ENCODE peak calls at places on chromosomes 5 and 9, in eight cellular contexts. L, I, A, R, P, Y, B and F are unnamed samples. For H3K27me3 and H3K4me1, the result is how much of the 10 kb centered on the place peaks cover.

GRCh38 chr9:38114905-38115304 is 45.9 kb upstream of the SHB start:
- DNase-seq in P (no peak), Y (no peak), A (no peak), I (no peak), L (no peak), R (no peak), B (no peak), F (no peak)

GRCh38 chr9:8599937-8600336 is 800.4 kb upstream of the DMAC1 start:
- DNase-seq in P (no peak), I (no peak), Y (no peak), R (no peak), A (no peak), L (no peak), B (no peak), F (no peak)

GRCh38 chr9:93082841-93083411 is 13.1 kb upstream of the CARD19 start:
- DNase-seq in I (no peak), P (peak), B (no peak), Y (no peak), A (no peak), L (peak), R (no peak), F (peak)

GRCh38 chr9:109865521-109865920 is 85.5 kb downstream of the PALM2AKAP2 start:
- DNase-seq in B (no peak), Y (no peak), A (no peak), L (no peak), I (no peak), R (no peak), P (no peak), F (no peak)

GRCh38 chr9:135978650-135979461 is 17.7 kb upstream of the UBAC1 start:
- DNase-seq in I (peak), L (no peak), P (no peak), A (no peak), R (no peak), B (no peak), Y (no peak), F (no peak)

GRCh38 chr5:375921-376871 is 54.7 kb downstream of the AHRR start:
- DNase-seq in R (peak), Y (no peak), B (no peak), I (no peak), A (no peak), L (peak), P (no peak), F (no peak)

GRCh38 chr9:86471501-86471900 is 117.3 kb upstream of the TUT7 start:
- DNase-seq in Y (no peak), A (no peak), R (no peak), I (no peak), L (no peak), B (no peak), P (no peak), F (no peak)

GRCh38 chr9:935348-935965 is 41.0 kb upstream of the DMRT3 start:
- DNase-seq in L (no peak), B (no peak), I (no peak), R (no peak), P (no peak), Y (peak), A (no peak), F (peak)

GRCh38 chr5:173916233-173916632 is 28.1 kb downstream of the CPEB4 start:
- DNase-seq in B (no peak), Y (no peak), A (no peak), R (no peak), I (no peak), P (no peak), L (no peak), F (no peak)

GRCh38 chr5:124677376-124677998 is 69.0 kb downstream of the ZNF608 start:
- DNase-seq in A (no peak), Y (no peak), P (no peak), L (no peak), B (no peak), R (no peak), I (no peak), F (peak)

GRCh38 chr9:132408521-132408920 is 1.5 kb upstream of the CFAP77 start:
- DNase-seq in A (no peak), I (no peak), Y (no peak), P (no peak), R (no peak), L (no peak), B (no peak), F (no peak)

GRCh38 chr9:137452761-137453642 is 6.1 kb downstream of the NSMF start:
- DNase-seq in L (peak), R (peak), Y (no peak), A (peak), B (peak), I (no peak), P (peak), F (no peak)

GRCh38 chr5:159097461-159098284 is 2.0 kb downstream of the EBF1 start:
- DNase-seq in B (peak), L (peak), R (no peak), Y (no peak), I (no peak), P (no peak), A (no peak), F (no peak)

GRCh38 chr5:65928341-65928752 is 2.0 kb downstream of the ERBIN start:
- DNase-seq in Y (no peak), B (no peak), I (no peak), A (no peak), R (no peak), P (no peak), L (no peak), F (no peak)

GRCh38 chr5:92838253-92838652 is 742.8 kb downstream of the NR2F1-AS1 start:
- DNase-seq in B (no peak), Y (no peak), R (no peak), I (no peak), A (no peak), P (no peak), L (no peak), F (no peak)

GRCh38 chr5:17282283-17283120 is 65.1 kb downstream of the BASP1 start:
- DNase-seq in I (no peak), R (peak), A (no peak), B (no peak), Y (no peak), L (no peak), P (no peak), F (no peak)

GRCh38 chr5:125485003-125485641 is 738.7 kb upstream of the ZNF608 start:
- DNase-seq in A (peak), L (peak), B (no peak), P (peak), Y (peak), I (no peak), R (peak), F (peak)

GRCh38 chr9:14097215-14097614 is 216.7 kb downstream of the NFIB start:
- DNase-seq in R (no peak), Y (no peak), B (no peak), P (no peak), L (no peak), I (no peak), A (no peak), F (no peak)

GRCh38 chr9:132857031-132857430 is 21.1 kb downstream of the AK8 start:
- DNase-seq in B (peak), L (peak), I (no peak), A (no peak), Y (peak), R (peak), P (peak), F (peak)

GRCh38 chr9:125861405-125862063 is 114.4 kb downstream of the PBX3 start:
- DNase-seq in A (no peak), P (no peak), R (no peak), Y (no peak), L (no peak), I (no peak), B (no peak), F (no peak)

GRCh38 chr5:159917919-159918487 is 1.7 kb downstream of the ADRA1B start:
- DNase-seq in L (no peak), R (no peak), I (no peak), Y (no peak), B (no peak), P (no peak), A (no peak), F (no peak)

GRCh38 chr5:65722575-65723424 is 795 bp downstream of the NLN start:
- DNase-seq in P (peak), I (no peak), R (no peak), B (no peak), Y (peak), L (peak), A (no peak), F (peak)

GRCh38 chr5:132947661-132948060 is 15.8 kb downstream of the AFF4 start:
- DNase-seq in A (no peak), L (no peak), B (no peak), I (no peak), R (no peak), P (no peak), Y (no peak), F (no peak)

GRCh38 chr9:95399261-95399660 is 81.8 kb upstream of the FANCC start:
- DNase-seq in A (no peak), R (no peak), B (no peak), P (no peak), L (no peak), Y (no peak), I (no peak), F (no peak)

GRCh38 chr5:151155149-151155776 is 2.3 kb downstream of the ANXA6 start:
- DNase-seq in B (no peak), A (no peak), I (peak), P (no peak), L (no peak), R (peak), Y (no peak), F (no peak)

GRCh38 chr9:71678999-71679398 is 89.3 kb downstream of the CEMIP2 start:
- DNase-seq in A (no peak), B (no peak), Y (no peak), L (no peak), P (no peak), I (no peak), R (no peak), F (no peak)

GRCh38 chr9:27131731-27132130 is 22.7 kb downstream of the TEK start:
- DNase-seq in I (no peak), R (no peak), L (no peak), B (no peak), A (no peak), Y (no peak), P (no peak), F (no peak)

GRCh38 chr5:121968910-121969607 is 7.3 kb downstream of the SRFBP1 start:
- DNase-seq in I (no peak), Y (no peak), L (peak), B (no peak), P (no peak), R (no peak), A (no peak), F (no peak)

GRCh38 chr5:149211566-149211965 is 60.1 kb upstream of the AFAP1L1 start:
- DNase-seq in R (no peak), B (no peak), I (no peak), Y (no peak), A (no peak), P (no peak), L (no peak), F (no peak)

GRCh38 chr9:105694320-105694847 is at the start of gene TMEM38B:
- DNase-seq in L (peak), I (peak), A (peak), Y (peak), P (peak), R (peak), B (peak), F (peak)

GRCh38 chr9:124720429-124721108 is 50.5 kb downstream of the NR6A1 start:
- DNase-seq in A (no peak), Y (no peak), P (no peak), B (no peak), L (no peak), I (no peak), R (no peak), F (no peak)
- H3K27ac ChIP-seq in A (no peak), Y (no peak), P (no peak), B (no peak), L (no peak), I (no peak), R (no peak), F (peak)

DNA sequence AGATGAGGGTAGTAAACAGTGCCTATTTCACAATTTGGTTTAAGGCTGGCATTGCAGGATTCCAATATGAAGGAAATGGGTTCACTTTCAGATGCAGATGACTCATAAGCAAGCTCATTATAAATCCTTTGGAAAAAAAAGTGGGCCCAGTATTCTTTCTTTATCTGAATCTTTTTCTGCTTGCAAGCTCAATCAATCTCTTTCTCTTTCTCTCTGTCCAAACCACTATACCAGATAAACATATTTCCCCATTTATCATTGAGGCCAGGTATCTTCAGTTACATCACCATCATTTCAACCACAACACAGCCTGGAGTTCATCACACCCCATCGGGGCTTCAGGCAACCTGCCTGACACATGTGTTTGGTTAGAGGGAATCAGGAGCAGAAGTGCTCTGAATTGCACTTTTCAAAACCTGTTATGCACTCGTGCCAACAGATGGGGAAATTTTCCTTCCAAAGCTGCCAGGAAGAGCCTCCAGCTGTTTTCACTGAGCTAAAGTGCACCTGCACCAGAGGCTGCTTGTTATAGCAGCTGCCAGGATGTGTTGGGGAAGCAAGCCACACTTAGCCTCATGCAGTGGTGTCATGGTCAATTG is 30.0 kb upstream of the MAMDC2 start:
- DNase-seq in R (no peak), L (no peak), A (no peak), B (no peak), Y (no peak), P (no peak), I (no peak), F (no peak)
- H3K27me3 ChIP-seq in R (under half), L (under half), A (under half), B (under half), Y (under half), P (under half), I (under half), F (under half)

DNA sequence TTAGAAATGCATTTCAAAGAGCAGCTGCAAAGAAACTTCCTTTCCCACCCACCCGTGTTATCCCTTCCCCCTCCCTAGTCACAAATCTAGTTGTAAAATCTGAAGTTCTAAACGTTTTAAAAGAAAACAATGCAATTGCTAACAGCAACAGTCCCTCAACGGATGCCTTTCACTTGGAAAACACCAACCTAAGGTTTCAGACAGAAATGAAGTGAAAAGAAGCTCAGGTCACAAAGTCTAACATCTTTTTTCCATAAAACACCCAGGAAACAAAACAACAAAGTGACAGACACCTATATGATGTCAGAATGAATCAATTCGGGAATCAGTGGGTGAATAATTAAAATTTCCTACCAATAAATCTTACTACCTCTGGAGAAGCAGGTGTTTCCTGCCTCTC is 100.3 kb downstream of the FBXW11 start:
- DNase-seq in A (no peak), Y (no peak), B (no peak), I (no peak), P (no peak), R (no peak), L (no peak), F (no peak)
- H3K4me1 ChIP-seq in A (under half), Y (under half), B (under half), I (under half), P (under half), R (under half), L (under half), F (under half)

DNA sequence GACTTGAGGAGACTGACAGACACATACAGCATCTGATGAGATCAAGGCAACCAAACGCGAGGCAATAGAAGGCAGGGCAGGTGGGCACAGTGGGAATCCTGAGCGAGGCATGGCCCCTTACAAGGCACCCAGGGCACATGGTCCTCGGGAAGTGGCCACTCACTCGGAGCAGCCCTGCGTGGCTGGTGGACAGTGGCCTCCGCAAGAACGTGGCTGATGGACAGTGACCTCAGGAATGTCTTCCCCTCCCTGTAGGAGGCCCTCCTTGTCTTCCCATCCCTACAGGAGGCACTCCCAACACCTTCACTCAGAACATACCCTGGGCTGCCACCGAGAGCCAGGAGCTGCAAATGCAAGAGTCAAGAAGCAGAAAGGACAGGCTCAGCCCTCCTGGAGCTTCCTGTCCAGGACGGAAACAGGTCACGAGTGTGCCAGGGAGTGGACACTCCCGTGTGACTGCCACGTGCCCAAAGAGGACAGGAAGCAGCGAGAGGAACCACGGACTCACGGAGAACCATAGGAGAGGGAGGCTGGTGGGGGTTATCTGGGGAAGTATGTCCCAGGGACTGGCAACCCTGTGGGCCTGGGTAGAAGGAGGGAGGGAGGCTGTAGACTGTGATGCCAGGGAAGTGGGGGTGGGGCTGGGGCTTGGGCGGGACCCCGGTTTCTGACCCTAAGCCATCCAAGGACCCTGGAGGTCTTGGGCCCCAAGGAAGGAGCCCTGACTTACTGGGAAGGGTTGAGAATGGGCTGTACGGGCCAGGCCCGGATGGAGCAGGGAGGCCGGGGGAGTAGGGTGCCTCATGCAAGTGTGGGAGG is 321.9 kb upstream of the IRX4 start:
- DNase-seq in A (no peak), P (no peak), Y (peak), R (no peak), B (no peak), I (no peak), L (no peak), F (no peak)
- H3K27ac ChIP-seq in A (no peak), P (no peak), Y (no peak), R (no peak), B (no peak), I (no peak), L (no peak), F (no peak)

GRCh38 chr5:58499951-58500350 is 8.7 kb downstream of the GAPT start:
- DNase-seq in B (no peak), I (no peak), R (no peak), P (no peak), A (no peak), Y (no peak), L (no peak), F (peak)

GRCh38 chr5:58499231-58499630 is 8.0 kb downstream of the GAPT start:
- DNase-seq in L (no peak), R (no peak), B (no peak), Y (no peak), I (no peak), A (no peak), P (no peak), F (no peak)

GRCh38 chr5:58497956-58498942 is 7.0 kb downstream of the GAPT start:
- DNase-seq in B (peak), P (peak), R (peak), L (no peak), A (no peak), I (no peak), Y (no peak), F (peak)

GRCh38 chr5:58493136-58493535 is 1.9 kb downstream of the GAPT start:
- DNase-seq in Y (no peak), B (no peak), A (no peak), P (no peak), I (no peak), L (no peak), R (no peak), F (no peak)

DNA sequence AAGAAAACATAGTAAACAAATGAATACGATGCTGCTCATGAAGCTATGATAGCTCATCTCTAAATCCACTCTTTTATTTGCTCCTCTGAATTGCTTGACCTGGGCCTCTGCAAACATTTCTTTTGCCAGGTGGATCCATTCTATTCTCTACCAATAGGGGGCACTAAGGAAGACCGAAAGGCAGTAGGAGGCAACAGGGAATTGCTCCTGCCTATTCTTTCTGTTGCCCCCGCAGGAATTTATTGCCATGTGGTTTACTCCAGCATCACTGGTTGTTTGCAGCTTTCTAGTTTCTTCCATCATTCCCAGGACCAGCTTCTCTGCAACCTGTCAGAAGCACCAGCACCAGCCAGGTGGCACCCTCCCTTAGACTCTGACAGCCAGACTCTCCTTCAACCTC is 5.3 kb downstream of the GAPT start:
- DNase-seq in B (no peak), I (no peak), A (no peak), Y (no peak), R (no peak), P (no peak), L (no peak), F (no peak)
- H3K27me3 ChIP-seq in B (under half), I (under half), A (under half), Y (under half), R (under half), P (under half), L (under half), F (under half)

GRCh38 chr5:119330367-119331183 is 25.2 kb upstream of the TNFAIP8 start:
- DNase-seq in L (no peak), P (no peak), Y (no peak), I (peak), B (no peak), R (no peak), A (no peak), F (no peak)
- H3K4me1 ChIP-seq in L (under half), P (under half), Y (under half), I (half or more), B (under half), R (under half), A (under half), F (under half)

GRCh38 chr5:67902497-67902830 is 313.1 kb upstream of the PIK3R1 start:
- DNase-seq in A (no peak), L (no peak), B (no peak), P (no peak), Y (no peak), I (no peak), R (no peak), F (no peak)

GRCh38 chr5:67897980-67898379 is 317.6 kb upstream of the PIK3R1 start:
- DNase-seq in L (no peak), Y (no peak), P (no peak), I (no peak), R (no peak), B (no peak), A (no peak), F (no peak)

GRCh38 chr5:67900515-67900914 is 315.0 kb upstream of the PIK3R1 start:
- DNase-seq in P (no peak), I (no peak), B (no peak), L (no peak), R (no peak), Y (no peak), A (no peak), F (no peak)

GRCh38 chr5:67897431-67897830 is 318.1 kb upstream of the PIK3R1 start:
- DNase-seq in I (no peak), R (no peak), B (no peak), P (no peak), L (no peak), A (no peak), Y (no peak), F (no peak)

GRCh38 chr5:67901816-67902496 is 313.6 kb upstream of the PIK3R1 start:
- DNase-seq in R (no peak), I (no peak), L (no peak), B (no peak), A (no peak), P (no peak), Y (no peak), F (no peak)
- H3K27ac ChIP-seq in R (no peak), I (no peak), L (no peak), B (no peak), A (no peak), P (no peak), Y (no peak), F (no peak)